ENCODE peak calls at places on chromosomes 5 and 9, in ten cellular contexts. One of them, this sample, is unnamed. For H3K36me3, the result is how much of the 10 kb centered on the place peaks cover.

GRCh38 chr9:97501972-97502221 is 431 bp downstream of the TMOD1 start:
- DNase-seq in BE2C: no peak
- DNase-seq in prostate gland: no peak
- DNase-seq in kidney: peak
- DNase-seq in brain microvascular endothelial cell: no peak
- DNase-seq in uterus: no peak
- DNase-seq in naive thymus-derived CD4-positive, alpha-beta T cell: no peak
- DNase-seq in upper lobe of right lung: no peak
- DNase-seq in hepatocyte: no peak
- DNase-seq in H7: peak
- DNase-seq in this sample: no peak

GRCh38 chr5:159826351-159827222 is 89.7 kb upstream of the ADRA1B start:
- DNase-seq in prostate gland: no peak
- DNase-seq in brain microvascular endothelial cell: peak
- DNase-seq in upper lobe of right lung: peak
- DNase-seq in H7: no peak
- DNase-seq in naive thymus-derived CD4-positive, alpha-beta T cell: no peak
- DNase-seq in kidney: no peak
- DNase-seq in uterus: no peak
- DNase-seq in hepatocyte: peak
- DNase-seq in BE2C: no peak
- DNase-seq in this sample: no peak

GRCh38 chr5:141992349-141992963 is 20.4 kb downstream of the GNPDA1 start:
- DNase-seq in H7: peak
- DNase-seq in upper lobe of right lung: no peak
- DNase-seq in naive thymus-derived CD4-positive, alpha-beta T cell: peak
- DNase-seq in uterus: peak
- DNase-seq in brain microvascular endothelial cell: peak
- DNase-seq in BE2C: peak
- DNase-seq in prostate gland: peak
- DNase-seq in kidney: no peak
- DNase-seq in hepatocyte: peak
- DNase-seq in this sample: peak

GRCh38 chr9:132880311-132880661 is 1.6 kb downstream of the SPACA9 start:
- DNase-seq in hepatocyte: no peak
- DNase-seq in upper lobe of right lung: no peak
- DNase-seq in kidney: no peak
- DNase-seq in prostate gland: no peak
- DNase-seq in uterus: no peak
- DNase-seq in brain microvascular endothelial cell: no peak
- DNase-seq in H7: no peak
- DNase-seq in naive thymus-derived CD4-positive, alpha-beta T cell: no peak
- DNase-seq in BE2C: no peak
- DNase-seq in this sample: no peak

GRCh38 chr5:157216395-157217142 is 35.9 kb downstream of the ITK start:
- DNase-seq in naive thymus-derived CD4-positive, alpha-beta T cell: no peak
- DNase-seq in brain microvascular endothelial cell: no peak
- DNase-seq in hepatocyte: no peak
- DNase-seq in upper lobe of right lung: no peak
- DNase-seq in prostate gland: no peak
- DNase-seq in kidney: no peak
- DNase-seq in uterus: no peak
- DNase-seq in H7: no peak
- DNase-seq in BE2C: no peak
- DNase-seq in this sample: no peak

GRCh38 chr5:73232266-73233041 is 59.5 kb downstream of the TMEM174 start:
- DNase-seq in uterus: no peak
- DNase-seq in prostate gland: no peak
- DNase-seq in upper lobe of right lung: no peak
- DNase-seq in kidney: no peak
- DNase-seq in hepatocyte: no peak
- DNase-seq in naive thymus-derived CD4-positive, alpha-beta T cell: no peak
- DNase-seq in brain microvascular endothelial cell: no peak
- DNase-seq in H7: peak
- DNase-seq in BE2C: no peak
- DNase-seq in this sample: no peak

GRCh38 chr5:16931334-16932110 is 4.6 kb downstream of the MYO10 start:
- DNase-seq in kidney: peak
- DNase-seq in prostate gland: peak
- DNase-seq in upper lobe of right lung: peak
- DNase-seq in H7: no peak
- DNase-seq in hepatocyte: no peak
- DNase-seq in brain microvascular endothelial cell: no peak
- DNase-seq in naive thymus-derived CD4-positive, alpha-beta T cell: no peak
- DNase-seq in uterus: no peak
- DNase-seq in BE2C: no peak
- DNase-seq in this sample: no peak

GRCh38 chr5:54630738-54631369 is 113.3 kb downstream of the SNX18 start:
- DNase-seq in BE2C: no peak
- DNase-seq in hepatocyte: no peak
- DNase-seq in kidney: no peak
- DNase-seq in upper lobe of right lung: no peak
- DNase-seq in H7: no peak
- DNase-seq in brain microvascular endothelial cell: no peak
- DNase-seq in prostate gland: no peak
- DNase-seq in uterus: no peak
- DNase-seq in naive thymus-derived CD4-positive, alpha-beta T cell: no peak
- DNase-seq in this sample: no peak

GRCh38 chr5:175692996-175693700 is 35.3 kb downstream of the HRH2 start:
- DNase-seq in naive thymus-derived CD4-positive, alpha-beta T cell: no peak
- DNase-seq in BE2C: no peak
- DNase-seq in upper lobe of right lung: no peak
- DNase-seq in prostate gland: no peak
- DNase-seq in uterus: no peak
- DNase-seq in kidney: peak
- DNase-seq in brain microvascular endothelial cell: no peak
- DNase-seq in H7: no peak
- DNase-seq in hepatocyte: no peak
- DNase-seq in this sample: no peak

GRCh38 chr5:100828071-100828689 is 74.9 kb downstream of the ST8SIA4 start:
- DNase-seq in kidney: no peak
- DNase-seq in BE2C: no peak
- DNase-seq in naive thymus-derived CD4-positive, alpha-beta T cell: no peak
- DNase-seq in hepatocyte: no peak
- DNase-seq in uterus: no peak
- DNase-seq in H7: no peak
- DNase-seq in upper lobe of right lung: no peak
- DNase-seq in brain microvascular endothelial cell: no peak
- DNase-seq in prostate gland: no peak
- DNase-seq in this sample: no peak

GRCh38 chr9:3397726-3398125 is 128.1 kb downstream of the RFX3 start:
- DNase-seq in upper lobe of right lung: no peak
- DNase-seq in uterus: no peak
- DNase-seq in prostate gland: no peak
- DNase-seq in H7: no peak
- DNase-seq in BE2C: no peak
- DNase-seq in kidney: no peak
- DNase-seq in naive thymus-derived CD4-positive, alpha-beta T cell: no peak
- DNase-seq in hepatocyte: no peak
- DNase-seq in brain microvascular endothelial cell: no peak
- DNase-seq in this sample: no peak

DNA sequence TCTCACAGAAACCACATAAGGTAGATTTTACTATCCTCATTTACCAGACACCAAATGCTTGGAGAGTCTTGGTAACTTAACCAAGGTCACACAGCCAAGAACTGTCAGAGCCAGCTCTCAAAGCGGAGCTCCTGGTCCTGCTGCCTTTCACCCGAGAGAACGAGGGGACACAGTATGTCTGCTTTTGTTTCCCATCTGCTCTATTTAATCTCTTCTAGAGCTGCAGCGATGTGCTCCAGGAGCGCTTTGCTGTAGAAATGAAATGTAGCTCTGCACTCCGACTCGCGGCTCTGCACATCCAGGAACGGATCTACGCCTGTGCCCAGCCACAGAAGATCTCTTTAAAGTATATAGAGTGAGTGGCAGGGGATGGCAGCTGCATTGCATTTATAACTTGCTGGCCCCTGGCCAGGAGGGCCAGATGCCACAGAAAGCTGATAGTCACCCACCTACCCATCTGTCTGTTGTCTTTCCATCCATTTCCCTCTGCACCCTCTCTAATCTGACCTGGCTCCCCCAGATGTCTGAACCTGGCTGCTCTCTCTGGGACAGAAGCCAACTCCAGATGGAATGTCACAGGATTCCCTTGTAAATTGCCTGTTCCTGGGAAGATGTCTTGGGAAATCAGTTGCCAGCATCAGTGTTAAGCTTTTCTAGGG is 21.4 kb upstream of the TRMT10B start:
- DNase-seq in uterus: no peak
- DNase-seq in kidney: no peak
- DNase-seq in brain microvascular endothelial cell: no peak
- DNase-seq in H7: no peak
- DNase-seq in naive thymus-derived CD4-positive, alpha-beta T cell: no peak
- DNase-seq in hepatocyte: no peak
- DNase-seq in upper lobe of right lung: no peak
- DNase-seq in prostate gland: no peak
- DNase-seq in BE2C: peak
- DNase-seq in this sample: no peak
- H3K36me3 ChIP-seq in uterus: under half
- H3K36me3 ChIP-seq in kidney: under half
- H3K36me3 ChIP-seq in brain microvascular endothelial cell: under half
- H3K36me3 ChIP-seq in H7: under half
- H3K36me3 ChIP-seq in naive thymus-derived CD4-positive, alpha-beta T cell: under half
- H3K36me3 ChIP-seq in hepatocyte: under half
- H3K36me3 ChIP-seq in upper lobe of right lung: under half
- H3K36me3 ChIP-seq in prostate gland: under half
- H3K36me3 ChIP-seq in BE2C: under half
- H3K36me3 ChIP-seq in this sample: under half

GRCh38 chr9:94643176-94643575 is 3.9 kb upstream of the FBP1 start:
- DNase-seq in hepatocyte: no peak
- DNase-seq in BE2C: no peak
- DNase-seq in kidney: no peak
- DNase-seq in upper lobe of right lung: peak
- DNase-seq in uterus: no peak
- DNase-seq in naive thymus-derived CD4-positive, alpha-beta T cell: no peak
- DNase-seq in H7: no peak
- DNase-seq in prostate gland: no peak
- DNase-seq in brain microvascular endothelial cell: no peak
- DNase-seq in this sample: no peak

GRCh38 chr9:94642526-94642925 is 3.2 kb upstream of the FBP1 start:
- DNase-seq in H7: no peak
- DNase-seq in prostate gland: no peak
- DNase-seq in kidney: no peak
- DNase-seq in brain microvascular endothelial cell: no peak
- DNase-seq in BE2C: peak
- DNase-seq in naive thymus-derived CD4-positive, alpha-beta T cell: no peak
- DNase-seq in upper lobe of right lung: no peak
- DNase-seq in uterus: no peak
- DNase-seq in hepatocyte: no peak
- DNase-seq in this sample: no peak

GRCh38 chr9:94639045-94639995 is at the start of gene FBP1:
- DNase-seq in H7: peak
- DNase-seq in BE2C: no peak
- DNase-seq in prostate gland: no peak
- DNase-seq in uterus: no peak
- DNase-seq in brain microvascular endothelial cell: no peak
- DNase-seq in kidney: peak
- DNase-seq in upper lobe of right lung: peak
- DNase-seq in hepatocyte: peak
- DNase-seq in naive thymus-derived CD4-positive, alpha-beta T cell: peak
- DNase-seq in this sample: peak

GRCh38 chr9:94638335-94639044 is 828 bp downstream of the FBP1 start:
- DNase-seq in BE2C: no peak
- DNase-seq in hepatocyte: no peak
- DNase-seq in upper lobe of right lung: peak
- DNase-seq in naive thymus-derived CD4-positive, alpha-beta T cell: no peak
- DNase-seq in uterus: no peak
- DNase-seq in brain microvascular endothelial cell: no peak
- DNase-seq in H7: peak
- DNase-seq in kidney: no peak
- DNase-seq in prostate gland: no peak
- DNase-seq in this sample: no peak

GRCh38 chr9:94639996-94640376 is 668 bp upstream of the FBP1 start:
- DNase-seq in prostate gland: no peak
- DNase-seq in naive thymus-derived CD4-positive, alpha-beta T cell: no peak
- DNase-seq in BE2C: no peak
- DNase-seq in upper lobe of right lung: no peak
- DNase-seq in H7: peak
- DNase-seq in brain microvascular endothelial cell: no peak
- DNase-seq in uterus: no peak
- DNase-seq in hepatocyte: no peak
- DNase-seq in kidney: no peak
- DNase-seq in this sample: no peak
- H3K4me3 ChIP-seq in prostate gland: no peak
- H3K4me3 ChIP-seq in naive thymus-derived CD4-positive, alpha-beta T cell: peak
- H3K4me3 ChIP-seq in BE2C: no peak
- H3K4me3 ChIP-seq in upper lobe of right lung: peak
- H3K4me3 ChIP-seq in H7: peak
- H3K4me3 ChIP-seq in brain microvascular endothelial cell: no peak
- H3K4me3 ChIP-seq in uterus: no peak
- H3K4me3 ChIP-seq in hepatocyte: peak
- H3K4me3 ChIP-seq in kidney: peak
- H3K4me3 ChIP-seq in this sample: peak

DNA sequence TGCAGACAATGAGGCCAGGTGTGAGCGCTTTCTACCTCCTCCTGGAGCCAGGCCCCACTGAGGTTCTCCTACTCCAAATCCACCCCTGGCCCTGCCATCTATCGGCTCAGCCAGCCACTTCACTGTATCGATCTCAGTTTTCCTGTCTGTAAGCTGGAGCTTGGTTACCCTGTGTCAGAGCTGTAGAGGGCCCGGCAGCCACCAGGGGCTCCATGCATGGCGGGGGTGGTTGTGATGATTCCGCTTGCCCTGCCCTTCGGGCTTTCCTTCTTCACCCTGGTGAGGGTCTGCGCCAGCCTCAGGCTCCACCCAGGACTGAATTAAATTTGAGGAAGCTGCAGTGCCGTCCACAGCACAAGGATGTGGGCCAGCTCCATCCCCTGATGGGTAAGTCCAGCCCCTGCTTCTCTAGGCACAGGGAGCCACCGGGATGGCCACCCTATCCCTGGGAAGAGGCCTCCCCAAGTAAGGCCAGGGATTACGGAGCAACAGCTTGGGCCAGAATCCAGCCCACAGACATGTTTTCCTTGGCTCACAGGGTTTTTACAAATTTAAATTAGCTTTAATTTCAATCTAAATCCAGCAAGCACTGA is 89.0 kb upstream of the FBXW11 start:
- DNase-seq in prostate gland: no peak
- DNase-seq in H7: peak
- DNase-seq in naive thymus-derived CD4-positive, alpha-beta T cell: no peak
- DNase-seq in BE2C: no peak
- DNase-seq in brain microvascular endothelial cell: no peak
- DNase-seq in kidney: no peak
- DNase-seq in upper lobe of right lung: peak
- DNase-seq in hepatocyte: no peak
- DNase-seq in uterus: no peak
- DNase-seq in this sample: no peak
- H3K36me3 ChIP-seq in prostate gland: under half
- H3K36me3 ChIP-seq in H7: under half
- H3K36me3 ChIP-seq in naive thymus-derived CD4-positive, alpha-beta T cell: half or more
- H3K36me3 ChIP-seq in BE2C: under half
- H3K36me3 ChIP-seq in brain microvascular endothelial cell: under half
- H3K36me3 ChIP-seq in kidney: under half
- H3K36me3 ChIP-seq in upper lobe of right lung: under half
- H3K36me3 ChIP-seq in hepatocyte: under half
- H3K36me3 ChIP-seq in uterus: under half
- H3K36me3 ChIP-seq in this sample: under half

GRCh38 chr9:133989554-133990365 is 2.4 kb downstream of the VAV2 start:
- DNase-seq in uterus: no peak
- DNase-seq in prostate gland: no peak
- DNase-seq in brain microvascular endothelial cell: no peak
- DNase-seq in kidney: peak
- DNase-seq in H7: no peak
- DNase-seq in BE2C: no peak
- DNase-seq in upper lobe of right lung: peak
- DNase-seq in hepatocyte: no peak
- DNase-seq in naive thymus-derived CD4-positive, alpha-beta T cell: no peak
- DNase-seq in this sample: peak
- H3K4me3 ChIP-seq in uterus: no peak
- H3K4me3 ChIP-seq in prostate gland: no peak
- H3K4me3 ChIP-seq in brain microvascular endothelial cell: no peak
- H3K4me3 ChIP-seq in kidney: peak
- H3K4me3 ChIP-seq in H7: no peak
- H3K4me3 ChIP-seq in BE2C: peak
- H3K4me3 ChIP-seq in upper lobe of right lung: peak
- H3K4me3 ChIP-seq in hepatocyte: peak
- H3K4me3 ChIP-seq in naive thymus-derived CD4-positive, alpha-beta T cell: no peak
- H3K4me3 ChIP-seq in this sample: no peak